ENCODE peak calls at places on chromosomes 2 and 18, in six cellular contexts. S, P, G, A, M and F are unnamed samples.

GRCh38 chr2:134508396-134508795 is 210.4 kb downstream of the TMEM163 start:
- DNase-seq in S (no peak), P (no peak), G (no peak), A (no peak), M (no peak), F (no peak)

GRCh38 chr2:118177932-118178331 is 89.7 kb downstream of the INSIG2 start:
- DNase-seq in S (no peak), P (no peak), G (peak), A (no peak), M (no peak), F (no peak)

GRCh38 chr18:74760436-74760835 is 162.8 kb downstream of the ZNF407 start:
- DNase-seq in S (no peak), P (no peak), G (peak), A (no peak), M (no peak), F (no peak)

GRCh38 chr2:45816273-45816672 is 164.8 kb downstream of the PRKCE start:
- DNase-seq in S (no peak), P (no peak), G (no peak), A (no peak), M (peak), F (no peak)

GRCh38 chr2:65300772-65301711 is 73.4 kb downstream of the ACTR2 start:
- DNase-seq in S (peak), P (peak), G (peak), A (no peak), M (peak), F (peak)

GRCh38 chr2:1591978-1592907 is 152.1 kb downstream of the PXDN start:
- DNase-seq in S (peak), P (peak), G (peak), A (no peak), M (peak), F (no peak)

GRCh38 chr2:216774620-216775019 is 79.3 kb upstream of the IGFBP5 start:
- DNase-seq in S (no peak), P (no peak), G (no peak), A (peak), M (peak), F (no peak)

GRCh38 chr2:225008935-225009334 is 33.3 kb downstream of the DOCK10 start:
- DNase-seq in S (peak), P (no peak), G (peak), A (peak), M (no peak), F (no peak)

GRCh38 chr2:110717734-110718133 is 14.6 kb upstream of the ACOXL start:
- DNase-seq in S (no peak), P (no peak), G (no peak), A (no peak), M (no peak), F (no peak)

GRCh38 chr2:134792147-134792546 is 46.3 kb upstream of the ACMSD start:
- DNase-seq in S (no peak), P (no peak), G (no peak), A (no peak), M (no peak), F (no peak)

GRCh38 chr2:111676423-111676822 is 207.6 kb downstream of the ANAPC1 start:
- DNase-seq in S (no peak), P (no peak), G (no peak), A (no peak), M (no peak), F (no peak)

GRCh38 chr2:162747974-162748373 is 90.6 kb downstream of the KCNH7 start:
- DNase-seq in S (no peak), P (no peak), G (no peak), A (no peak), M (no peak), F (no peak)

GRCh38 chr2:10537522-10538195 is 89.5 kb upstream of the ODC1 start:
- DNase-seq in S (peak), P (no peak), G (no peak), A (no peak), M (no peak), F (no peak)

GRCh38 chr2:236965021-236965840 is 120.5 kb upstream of the COPS8 start:
- DNase-seq in S (peak), P (no peak), G (peak), A (no peak), M (no peak), F (no peak)

GRCh38 chr2:190267302-190267701 is 52.3 kb downstream of the HIBCH start:
- DNase-seq in S (no peak), P (no peak), G (peak), A (no peak), M (peak), F (peak)

GRCh38 chr2:159285929-159286708 is at the start of gene WDSUB1:
- DNase-seq in S (peak), P (peak), G (peak), A (peak), M (peak), F (peak)

GRCh38 chr2:113118263-113118657 is 9.1 kb upstream of the IL1RN start:
- DNase-seq in S (no peak), P (no peak), G (no peak), A (no peak), M (no peak), F (no peak)

GRCh38 chr2:73292906-73293533 is 328 bp downstream of the EGR4 start:
- DNase-seq in S (peak), P (peak), G (no peak), A (no peak), M (no peak), F (no peak)

GRCh38 chr18:35694803-35695202 is 113.3 kb downstream of the GALNT1 start:
- DNase-seq in S (no peak), P (no peak), G (no peak), A (no peak), M (no peak), F (no peak)

GRCh38 chr18:35693829-35694228 is 112.3 kb downstream of the GALNT1 start:
- DNase-seq in S (no peak), P (no peak), G (no peak), A (no peak), M (no peak), F (no peak)

GRCh38 chr18:35695384-35695783 is 113.8 kb downstream of the GALNT1 start:
- DNase-seq in S (no peak), P (peak), G (no peak), A (no peak), M (no peak), F (no peak)

GRCh38 chr18:35691625-35692024 is 110.1 kb downstream of the GALNT1 start:
- DNase-seq in S (no peak), P (no peak), G (no peak), A (no peak), M (no peak), F (no peak)

DNA sequence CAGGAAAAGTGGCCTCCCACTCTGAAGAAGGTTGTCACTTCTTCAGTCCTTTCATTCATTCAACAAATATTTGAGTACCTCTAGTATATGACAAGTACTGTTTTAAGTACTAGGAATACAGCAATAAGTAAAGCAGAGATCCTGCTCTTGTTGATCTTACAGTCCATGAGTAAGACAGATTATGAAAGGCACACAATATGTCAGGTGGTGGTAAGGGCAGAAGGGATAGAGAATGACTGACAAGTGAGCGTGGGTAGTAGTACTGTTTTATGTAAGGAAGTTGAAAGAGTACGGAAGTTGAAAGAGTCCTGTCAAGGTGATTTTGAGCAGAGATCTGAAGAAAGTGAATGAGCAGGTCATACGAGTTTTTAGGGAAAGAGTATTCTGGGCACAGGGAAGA is 111.3 kb downstream of the GALNT1 start:
- DNase-seq in S (no peak), P (no peak), G (peak), A (no peak), M (no peak), F (no peak)
- H3K4me3 ChIP-seq in S (no peak), P (no peak), G (no peak), A (no peak), M (no peak), F (no peak)

DNA sequence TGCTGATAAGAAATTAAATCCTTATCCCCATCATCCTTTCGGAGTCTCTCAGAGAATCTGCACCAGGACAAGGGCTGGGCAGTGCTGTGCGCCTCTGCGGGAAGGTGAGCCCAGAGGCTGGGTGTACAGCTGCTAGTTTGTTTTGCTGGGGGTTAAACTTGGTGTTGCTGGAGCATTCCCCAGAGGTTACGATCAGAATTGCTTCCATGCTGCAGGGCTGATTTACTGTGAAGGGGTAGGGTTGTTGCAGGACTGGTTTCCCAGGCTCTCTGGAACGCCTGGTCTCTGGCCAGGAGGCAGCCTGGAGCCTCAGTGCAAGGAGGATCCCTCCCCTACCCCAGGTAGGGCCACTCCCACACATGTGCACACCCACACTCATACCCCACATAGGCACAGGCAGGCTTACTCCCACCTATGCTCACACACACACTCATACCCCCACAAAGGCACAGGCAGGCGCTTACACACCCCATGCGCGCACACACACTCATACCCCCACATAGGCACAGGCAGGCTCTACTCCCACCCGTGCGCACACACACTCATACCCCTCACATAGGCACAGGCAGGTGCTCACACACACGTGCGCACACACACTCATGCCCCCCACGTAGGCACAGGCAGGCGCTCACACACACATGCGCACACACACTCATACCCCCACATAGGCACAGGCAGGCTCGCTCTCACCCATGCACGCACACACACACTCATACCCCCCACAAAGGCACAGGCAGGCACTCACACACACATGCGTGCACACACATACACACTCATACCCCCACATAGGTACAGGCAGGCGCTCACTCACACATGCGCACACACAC is 11.3 kb downstream of the CNNM4 start:
- DNase-seq in S (no peak), P (no peak), G (peak), A (peak), M (no peak), F (no peak)
- TF ChIP-seq CTCF in S (no peak), P (no peak), G (peak), A (no peak), M (no peak), F (no peak)

GRCh38 chr18:59696311-59697235 is 650 bp downstream of the CCBE1 start:
- DNase-seq in S (peak), P (no peak), G (peak), A (no peak), M (peak), F (no peak)
- H3K4me3 ChIP-seq in S (peak), P (peak), G (peak), A (no peak), M (peak), F (peak)

GRCh38 chr18:34357944-34358580 is 133.3 kb upstream of the NOL4 start:
- DNase-seq in S (no peak), P (no peak), G (peak), A (no peak), M (no peak), F (no peak)
- TF ChIP-seq CTCF in S (no peak), P (no peak), G (no peak), A (no peak), M (no peak), F (no peak)

GRCh38 chr2:149036507-149037293 is 1.8 kb upstream of the LYPD6B start:
- DNase-seq in S (no peak), P (no peak), G (no peak), A (no peak), M (no peak), F (no peak)

GRCh38 chr2:149040451-149040850 is 2.0 kb downstream of the LYPD6B start:
- DNase-seq in S (peak), P (no peak), G (peak), A (peak), M (peak), F (no peak)

GRCh38 chr2:149038442-149039212 is at the start of gene LYPD6B:
- DNase-seq in S (peak), P (no peak), G (peak), A (peak), M (no peak), F (no peak)

GRCh38 chr2:149039213-149039724 is 770 bp downstream of the LYPD6B start:
- DNase-seq in S (no peak), P (no peak), G (no peak), A (no peak), M (no peak), F (no peak)

DNA sequence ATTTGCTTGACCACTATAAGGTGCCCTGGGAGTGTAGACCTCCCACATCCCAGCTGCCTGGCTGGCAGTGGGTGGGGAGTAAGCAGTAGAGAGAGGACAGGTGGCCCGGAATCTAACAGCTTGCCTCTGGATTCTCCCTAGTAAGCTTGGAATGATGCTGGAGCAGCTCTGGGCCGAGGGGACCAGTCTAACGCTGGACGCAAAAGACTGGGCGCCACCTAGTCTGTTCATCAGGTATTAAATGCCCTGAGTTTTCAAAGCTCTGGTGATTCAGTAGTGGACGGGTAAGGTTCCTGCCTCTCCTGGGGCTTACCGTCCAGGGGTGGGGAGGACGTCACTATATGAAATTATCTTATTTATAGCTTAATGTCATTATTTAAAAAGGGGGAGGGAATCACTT is 648 bp upstream of the LYPD6B start:
- DNase-seq in S (peak), P (no peak), G (peak), A (no peak), M (no peak), F (no peak)
- H3K4me3 ChIP-seq in S (peak), P (peak), G (peak), A (no peak), M (no peak), F (no peak)

DNA sequence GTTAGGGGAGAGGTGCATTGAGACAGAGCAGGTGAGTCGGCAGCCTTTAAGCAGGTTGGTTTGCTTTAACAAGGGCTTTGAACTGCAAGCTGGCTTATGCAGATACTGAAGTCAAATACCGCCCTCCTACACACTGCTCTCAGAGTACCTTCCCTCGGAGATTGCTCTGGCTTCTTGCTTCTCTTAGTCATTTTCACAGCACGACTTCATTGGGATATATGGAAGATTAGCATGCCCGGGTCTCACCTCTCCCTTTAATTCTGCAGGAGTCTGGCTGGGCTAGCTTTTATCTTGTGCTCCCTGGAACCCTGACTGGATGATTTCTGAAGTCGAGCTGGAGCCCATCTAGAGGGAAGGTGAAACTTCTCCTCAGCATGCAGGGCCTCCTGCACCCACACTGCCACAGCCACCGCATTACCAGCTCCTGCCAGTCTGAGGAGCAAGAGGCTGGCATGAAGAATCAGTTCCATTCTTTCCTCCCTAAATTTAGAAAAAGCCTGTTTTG is 395.5 kb upstream of the HNRNPA3 start:
- DNase-seq in S (peak), P (peak), G (no peak), A (no peak), M (no peak), F (no peak)
- TF ChIP-seq CTCF in S (peak), P (no peak), G (peak), A (no peak), M (peak), F (no peak)

DNA sequence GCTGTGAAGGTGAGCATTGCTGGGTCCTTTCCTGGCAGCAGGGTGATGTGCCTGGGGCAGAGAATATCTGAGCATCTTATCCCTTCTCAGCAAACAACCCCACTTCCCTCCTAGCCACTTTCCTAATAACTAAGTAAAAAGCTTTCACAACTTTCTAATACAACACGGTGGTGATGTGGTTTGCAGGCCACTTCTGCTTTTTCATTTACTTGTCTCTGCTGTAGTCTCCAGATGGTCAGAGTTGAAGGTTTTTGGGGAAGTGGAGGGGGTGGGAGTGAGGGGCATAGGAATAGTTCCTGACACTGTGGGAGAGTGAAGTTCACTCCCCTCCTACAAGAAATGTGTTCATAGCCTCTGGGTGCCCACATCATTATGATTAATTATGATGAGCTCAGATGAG is 11.6 kb downstream of the OXER1 start:
- DNase-seq in S (no peak), P (no peak), G (peak), A (no peak), M (no peak), F (no peak)
- H3K4me3 ChIP-seq in S (no peak), P (no peak), G (no peak), A (no peak), M (no peak), F (no peak)

GRCh38 chr18:54440292-54440691 is 82.6 kb downstream of the C18orf54 start:
- DNase-seq in S (no peak), P (no peak), G (no peak), A (no peak), M (peak), F (no peak)

GRCh38 chr18:54444309-54444914 is 86.7 kb downstream of the C18orf54 start:
- DNase-seq in S (peak), P (peak), G (peak), A (peak), M (peak), F (peak)
- TF ChIP-seq CTCF in S (peak), P (peak), G (peak), A (peak), M (peak), F (peak)